ENCODE peak calls at places on chromosomes 5 and 9, in four cellular contexts. One of them, this sample, is unnamed.

GRCh38 chr9:135343136-135343535 is 136.4 kb upstream of the PPP1R26 start:
- DNase-seq in GM04503: no peak
- DNase-seq in iris pigment epithelial cell: no peak
- DNase-seq in activated gamma-delta T cell treated with anti-CD3 and anti-CD28 coated beads, Interleukin-2, amount 50 U/mL, for 16 hours: no peak
- DNase-seq in this sample: no peak

GRCh38 chr9:121499427-121500164 is at the start of gene GGTA1:
- DNase-seq in GM04503: no peak
- DNase-seq in iris pigment epithelial cell: peak; percentile 56
- DNase-seq in activated gamma-delta T cell treated with anti-CD3 and anti-CD28 coated beads, Interleukin-2, amount 50 U/mL, for 16 hours: no peak
- DNase-seq in this sample: no peak

GRCh38 chr9:74309654-74310053 is 187.5 kb upstream of the RORB start:
- DNase-seq in GM04503: no peak
- DNase-seq in iris pigment epithelial cell: no peak
- DNase-seq in activated gamma-delta T cell treated with anti-CD3 and anti-CD28 coated beads, Interleukin-2, amount 50 U/mL, for 16 hours: no peak
- DNase-seq in this sample: no peak

GRCh38 chr5:72531496-72532190 is 24.4 kb upstream of the ZNF366 start:
- DNase-seq in GM04503: peak; percentile 46
- DNase-seq in iris pigment epithelial cell: no peak
- DNase-seq in activated gamma-delta T cell treated with anti-CD3 and anti-CD28 coated beads, Interleukin-2, amount 50 U/mL, for 16 hours: no peak
- DNase-seq in this sample: peak; percentile 47

GRCh38 chr5:41371741-41372140 is 138.7 kb downstream of the PLCXD3 start:
- DNase-seq in GM04503: peak; percentile 39
- DNase-seq in iris pigment epithelial cell: no peak
- DNase-seq in activated gamma-delta T cell treated with anti-CD3 and anti-CD28 coated beads, Interleukin-2, amount 50 U/mL, for 16 hours: no peak
- DNase-seq in this sample: peak; percentile 33

GRCh38 chr9:5631021-5631420 is 2.1 kb downstream of the RIC1 start:
- DNase-seq in GM04503: no peak
- DNase-seq in iris pigment epithelial cell: peak; percentile 28
- DNase-seq in activated gamma-delta T cell treated with anti-CD3 and anti-CD28 coated beads, Interleukin-2, amount 50 U/mL, for 16 hours: no peak
- DNase-seq in this sample: no peak

GRCh38 chr9:14313951-14314423 is at the start of gene NFIB:
- DNase-seq in GM04503: no peak
- DNase-seq in iris pigment epithelial cell: peak; percentile 50
- DNase-seq in activated gamma-delta T cell treated with anti-CD3 and anti-CD28 coated beads, Interleukin-2, amount 50 U/mL, for 16 hours: no peak
- DNase-seq in this sample: no peak

GRCh38 chr9:136326061-136326776 is 1.1 kb upstream of the GPSM1 start:
- DNase-seq in GM04503: peak; percentile 64
- DNase-seq in iris pigment epithelial cell: peak; percentile 79
- DNase-seq in activated gamma-delta T cell treated with anti-CD3 and anti-CD28 coated beads, Interleukin-2, amount 50 U/mL, for 16 hours: no peak
- DNase-seq in this sample: peak; percentile 67

GRCh38 chr9:121692606-121693505 is 41.4 kb downstream of the DAB2IP start:
- DNase-seq in GM04503: no peak
- DNase-seq in iris pigment epithelial cell: no peak
- DNase-seq in activated gamma-delta T cell treated with anti-CD3 and anti-CD28 coated beads, Interleukin-2, amount 50 U/mL, for 16 hours: no peak
- DNase-seq in this sample: no peak

GRCh38 chr9:28946648-28947047 is 1373.4 kb upstream of the C9orf72 start:
- DNase-seq in GM04503: no peak
- DNase-seq in iris pigment epithelial cell: no peak
- DNase-seq in activated gamma-delta T cell treated with anti-CD3 and anti-CD28 coated beads, Interleukin-2, amount 50 U/mL, for 16 hours: no peak
- DNase-seq in this sample: no peak

GRCh38 chr5:173970878-173971650 is 17.9 kb upstream of the C5orf47 start:
- DNase-seq in GM04503: no peak
- DNase-seq in iris pigment epithelial cell: no peak
- DNase-seq in activated gamma-delta T cell treated with anti-CD3 and anti-CD28 coated beads, Interleukin-2, amount 50 U/mL, for 16 hours: no peak
- DNase-seq in this sample: no peak

GRCh38 chr9:115944166-115944948 is 209.2 kb upstream of the PAPPA start:
- DNase-seq in GM04503: peak; percentile 100
- DNase-seq in iris pigment epithelial cell: peak; percentile 100
- DNase-seq in activated gamma-delta T cell treated with anti-CD3 and anti-CD28 coated beads, Interleukin-2, amount 50 U/mL, for 16 hours: no peak
- DNase-seq in this sample: peak; percentile 100

GRCh38 chr9:108382267-108382666 is 473.5 kb downstream of the ACTL7B start:
- DNase-seq in GM04503: no peak
- DNase-seq in iris pigment epithelial cell: no peak
- DNase-seq in activated gamma-delta T cell treated with anti-CD3 and anti-CD28 coated beads, Interleukin-2, amount 50 U/mL, for 16 hours: no peak
- DNase-seq in this sample: no peak

GRCh38 chr9:17578577-17578910 is 322 bp upstream of the SH3GL2 start:
- DNase-seq in GM04503: no peak
- DNase-seq in iris pigment epithelial cell: no peak
- DNase-seq in activated gamma-delta T cell treated with anti-CD3 and anti-CD28 coated beads, Interleukin-2, amount 50 U/mL, for 16 hours: no peak
- DNase-seq in this sample: no peak

GRCh38 chr9:132209263-132209662 is 47.4 kb downstream of the NTNG2 start:
- DNase-seq in GM04503: no peak
- DNase-seq in iris pigment epithelial cell: no peak
- DNase-seq in activated gamma-delta T cell treated with anti-CD3 and anti-CD28 coated beads, Interleukin-2, amount 50 U/mL, for 16 hours: no peak
- DNase-seq in this sample: no peak

GRCh38 chr9:72207278-72207677 is 58.0 kb downstream of the GDA start:
- DNase-seq in GM04503: no peak
- DNase-seq in iris pigment epithelial cell: no peak
- DNase-seq in activated gamma-delta T cell treated with anti-CD3 and anti-CD28 coated beads, Interleukin-2, amount 50 U/mL, for 16 hours: no peak
- DNase-seq in this sample: no peak

GRCh38 chr9:21412109-21412508 is 3.2 kb downstream of the IFNA8 start:
- DNase-seq in GM04503: no peak
- DNase-seq in iris pigment epithelial cell: no peak
- DNase-seq in activated gamma-delta T cell treated with anti-CD3 and anti-CD28 coated beads, Interleukin-2, amount 50 U/mL, for 16 hours: no peak
- DNase-seq in this sample: no peak

GRCh38 chr5:143453722-143454121 is 50.2 kb upstream of the NR3C1 start:
- DNase-seq in GM04503: no peak
- DNase-seq in iris pigment epithelial cell: no peak
- DNase-seq in activated gamma-delta T cell treated with anti-CD3 and anti-CD28 coated beads, Interleukin-2, amount 50 U/mL, for 16 hours: no peak
- DNase-seq in this sample: no peak

GRCh38 chr5:141506381-141507155 is 17.7 kb downstream of the PCDHGC5 start:
- DNase-seq in GM04503: no peak
- DNase-seq in iris pigment epithelial cell: no peak
- DNase-seq in activated gamma-delta T cell treated with anti-CD3 and anti-CD28 coated beads, Interleukin-2, amount 50 U/mL, for 16 hours: no peak
- DNase-seq in this sample: no peak

GRCh38 chr9:128892223-128892892 is 10.4 kb downstream of the LRRC8A start:
- DNase-seq in GM04503: peak; percentile 72
- DNase-seq in iris pigment epithelial cell: peak; percentile 87
- DNase-seq in activated gamma-delta T cell treated with anti-CD3 and anti-CD28 coated beads, Interleukin-2, amount 50 U/mL, for 16 hours: no peak
- DNase-seq in this sample: peak; percentile 88